ENCODE peak calls at places on chromosome 17, in six cellular contexts. F is GM12878, C is H1, Z is HCT116, S is K562, D is HepG2. R is an unnamed sample. For H3K4me1, the result is how much of the 10 kb centered on the place peaks cover.

GRCh38 chr17:16877102-16877501 is 94.8 kb downstream of the TNFRSF13B start:
- DNase-seq in F (no peak), C (no peak), Z (no peak), S (no peak), D (no peak), R (no peak)

GRCh38 chr17:16363749-16364536 is 10.7 kb upstream of the CENPV start:
- DNase-seq in F (peak), C (no peak), Z (peak), S (peak), D (peak), R (peak)

GRCh38 chr17:10210151-10210574 is 11.8 kb upstream of the GAS7 start:
- DNase-seq in F (no peak), C (peak), Z (no peak), S (no peak), D (no peak), R (no peak)

GRCh38 chr17:48628641-48629410 is 2.7 kb upstream of the HOXB9 start:
- DNase-seq in F (no peak), C (no peak), Z (no peak), S (no peak), D (no peak), R (no peak)

GRCh38 chr17:55086635-55087058 is 118.1 kb downstream of the STXBP4 start:
- DNase-seq in F (no peak), C (no peak), Z (peak), S (peak), D (no peak), R (no peak)

GRCh38 chr17:16977932-16978331 is 6.0 kb upstream of the TNFRSF13B start:
- DNase-seq in F (no peak), C (no peak), Z (no peak), S (no peak), D (no peak), R (no peak)

GRCh38 chr17:72699566-72699965 is 392.9 kb downstream of the SLC39A11 start:
- DNase-seq in F (no peak), C (no peak), Z (no peak), S (no peak), D (no peak), R (no peak)

GRCh38 chr17:16872836-16873653 is 98.9 kb downstream of the TNFRSF13B start:
- DNase-seq in F (no peak), C (no peak), Z (peak), S (peak), D (no peak), R (peak)

GRCh38 chr17:75490173-75490743 is 25.1 kb downstream of the CASKIN2 start:
- DNase-seq in F (no peak), C (no peak), Z (no peak), S (no peak), D (no peak), R (peak)

GRCh38 chr17:70848785-70849184 is 679.5 kb downstream of the KCNJ2 start:
- DNase-seq in F (no peak), C (no peak), Z (no peak), S (no peak), D (no peak), R (no peak)

GRCh38 chr17:73620414-73620813 is 23.8 kb downstream of the SDK2 start:
- DNase-seq in F (no peak), C (no peak), Z (no peak), S (no peak), D (no peak), R (no peak)

GRCh38 chr17:59769891-59770290 is 62.4 kb downstream of the VMP1 start:
- DNase-seq in F (no peak), C (no peak), Z (no peak), S (no peak), D (no peak), R (no peak)

GRCh38 chr17:44952946-44953475 is 5.4 kb upstream of the KIF18B start:
- DNase-seq in F (no peak), C (no peak), Z (no peak), S (no peak), D (no peak), R (no peak)

GRCh38 chr17:1645207-1646171 is at the start of gene SCARF1:
- DNase-seq in F (no peak), C (no peak), Z (no peak), S (no peak), D (no peak), R (no peak)

GRCh38 chr17:74344658-74345057 is 17.0 kb downstream of the BTBD17 start:
- DNase-seq in F (no peak), C (no peak), Z (no peak), S (no peak), D (no peak), R (no peak)

GRCh38 chr17:82332669-82333278 is 792 bp downstream of the SECTM1 start:
- DNase-seq in F (no peak), C (no peak), Z (peak), S (peak), D (no peak), R (peak)

GRCh38 chr17:54452666-54453348 is 447.8 kb upstream of the TOM1L1 start:
- DNase-seq in F (no peak), C (no peak), Z (no peak), S (no peak), D (no peak), R (no peak)

GRCh38 chr17:5024604-5025003 is 10.6 kb downstream of the SLC52A1 start:
- DNase-seq in F (no peak), C (no peak), Z (no peak), S (no peak), D (no peak), R (no peak)

GRCh38 chr17:7445011-7445927 is at the start of gene CHRNB1:
- DNase-seq in F (no peak), C (peak), Z (peak), S (peak), D (peak), R (peak)

GRCh38 chr17:69060835-69061234 is at the start of gene ABCA9:
- DNase-seq in F (no peak), C (no peak), Z (no peak), S (no peak), D (no peak), R (no peak)

GRCh38 chr17:16463341-16464000 is 28.5 kb downstream of the LRRC75A start:
- DNase-seq in F (no peak), C (no peak), Z (no peak), S (no peak), D (no peak), R (peak)

GRCh38 chr17:79331492-79331891 is 256.9 kb downstream of the ENGASE start:
- DNase-seq in F (no peak), C (no peak), Z (no peak), S (no peak), D (no peak), R (no peak)

GRCh38 chr17:65918921-65919546 is 272.9 kb downstream of the CEP112 start:
- DNase-seq in F (no peak), C (no peak), Z (no peak), S (no peak), D (peak), R (no peak)

GRCh38 chr17:72618018-72618509 is 474.4 kb downstream of the SLC39A11 start:
- DNase-seq in F (no peak), C (no peak), Z (peak), S (no peak), D (peak), R (peak)

GRCh38 chr17:83179378-83179777 is 100.0 kb downstream of the METRNL start:
- DNase-seq in F (no peak), C (no peak), Z (no peak), S (no peak), D (no peak), R (no peak)

GRCh38 chr17:265726-266125 is 84.3 kb upstream of the DOC2B start:
- DNase-seq in F (no peak), C (no peak), Z (no peak), S (no peak), D (no peak), R (no peak)

GRCh38 chr17:28763804-28764266 is 20.0 kb downstream of the TRAF4 start:
- DNase-seq in F (no peak), C (no peak), Z (peak), S (peak), D (peak), R (peak)

GRCh38 chr17:28925912-28926365 is 23.1 kb upstream of the DHRS13 start:
- DNase-seq in F (peak), C (no peak), Z (no peak), S (no peak), D (no peak), R (no peak)

GRCh38 chr17:73101031-73101430 is 8.5 kb upstream of the SLC39A11 start:
- DNase-seq in F (no peak), C (no peak), Z (no peak), S (no peak), D (no peak), R (no peak)

GRCh38 chr17:18992454-18993130 is 12.0 kb downstream of the FAM83G start:
- DNase-seq in F (peak), C (no peak), Z (no peak), S (no peak), D (no peak), R (no peak)

GRCh38 chr17:7883781-7884386 is 4.7 kb upstream of the CHD3 start:
- DNase-seq in F (no peak), C (no peak), Z (no peak), S (peak), D (no peak), R (peak)

GRCh38 chr17:37833237-37833859 is 88.5 kb upstream of the HNF1B start:
- DNase-seq in F (peak), C (no peak), Z (no peak), S (no peak), D (no peak), R (no peak)

GRCh38 chr17:10513284-10514067 is 4.9 kb downstream of the MYH1 start:
- DNase-seq in F (no peak), C (no peak), Z (no peak), S (no peak), D (no peak), R (no peak)

GRCh38 chr17:11900103-11900502 is 97.2 kb downstream of the ZNF18 start:
- DNase-seq in F (no peak), C (no peak), Z (no peak), S (no peak), D (no peak), R (no peak)

GRCh38 chr17:8887834-8888703 is 20.6 kb upstream of the PIK3R6 start:
- DNase-seq in F (no peak), C (no peak), Z (no peak), S (peak), D (peak), R (peak)

GRCh38 chr17:67157732-67158639 is 87.0 kb downstream of the HELZ start:
- DNase-seq in F (peak), C (no peak), Z (peak), S (peak), D (peak), R (peak)

GRCh38 chr17:14336418-14336817 is 35.5 kb downstream of the HS3ST3B1 start:
- DNase-seq in F (no peak), C (no peak), Z (no peak), S (no peak), D (no peak), R (no peak)

GRCh38 chr17:14340968-14341412 is 40.1 kb downstream of the HS3ST3B1 start:
- DNase-seq in F (no peak), C (no peak), Z (no peak), S (no peak), D (no peak), R (no peak)

GRCh38 chr17:14334919-14335318 is 34.0 kb downstream of the HS3ST3B1 start:
- DNase-seq in F (no peak), C (no peak), Z (no peak), S (peak), D (no peak), R (no peak)

GRCh38 chr17:14334261-14334860 is 33.5 kb downstream of the HS3ST3B1 start:
- DNase-seq in F (no peak), C (no peak), Z (no peak), S (no peak), D (no peak), R (no peak)

GRCh38 chr17:14337596-14338079 is 36.8 kb downstream of the HS3ST3B1 start:
- DNase-seq in F (no peak), C (no peak), Z (no peak), S (no peak), D (no peak), R (no peak)
- TF ChIP-seq YY1 in F (no peak), C (no peak), Z (no peak), S (no peak), D (no peak), R (no peak)

DNA sequence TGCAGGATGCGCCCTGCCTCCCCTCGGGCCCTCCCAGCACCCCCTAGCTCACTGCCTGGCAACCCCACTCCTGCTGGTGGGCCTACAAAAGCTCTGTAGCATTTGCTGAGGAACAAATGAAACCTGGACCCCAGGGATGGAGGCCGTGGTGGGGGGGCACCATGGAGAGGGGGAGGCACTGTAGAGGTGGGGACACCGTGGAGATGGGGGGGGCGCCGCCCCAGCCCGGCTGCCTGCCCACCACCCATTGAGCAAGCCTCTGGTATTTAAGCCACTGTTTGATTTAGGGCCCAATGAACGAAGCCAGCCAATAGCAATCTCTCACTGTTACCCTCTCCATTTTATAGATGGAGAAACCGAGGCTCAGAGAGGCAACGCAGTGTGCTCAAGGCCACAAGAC is 13.1 kb upstream of the SLC38A10 start:
- DNase-seq in F (no peak), C (no peak), Z (no peak), S (no peak), D (no peak), R (no peak)
- H3K4me1 ChIP-seq in F (under half), C (under half), Z (under half), S (half or more), D (half or more), R (under half)

DNA sequence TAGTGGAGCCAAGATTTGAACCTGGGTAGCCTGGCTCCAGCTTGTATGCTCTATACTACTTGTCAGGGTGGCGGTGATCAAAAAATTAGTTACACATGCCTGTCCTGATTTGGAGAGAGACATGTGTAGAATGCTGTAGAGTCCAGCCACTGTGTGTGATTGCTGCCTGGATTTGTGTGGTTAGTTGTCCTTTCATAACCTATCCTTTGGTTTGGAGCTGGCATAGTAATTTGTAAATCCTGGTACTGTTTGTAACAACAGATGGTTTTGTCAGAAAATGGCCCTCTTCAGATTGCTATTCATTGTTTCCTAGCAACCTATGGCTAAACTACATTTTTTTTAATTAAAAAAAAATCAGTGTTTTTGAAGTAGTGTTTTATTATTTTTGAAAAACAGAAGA is 30.5 kb downstream of the ETV4 start:
- DNase-seq in F (no peak), C (no peak), Z (no peak), S (no peak), D (no peak), R (no peak)
- TF ChIP-seq POLR2AphosphoS5 in F (no peak), C (no peak), Z (no peak), S (no peak), D (no peak), R (no peak)

GRCh38 chr17:39139137-39139516 is 12.3 kb downstream of the PLXDC1 start:
- DNase-seq in F (no peak), C (no peak), Z (no peak), S (no peak), D (no peak), R (no peak)
- TF ChIP-seq YY1 in F (no peak), C (no peak), Z (no peak), S (no peak), D (no peak), R (no peak)

DNA sequence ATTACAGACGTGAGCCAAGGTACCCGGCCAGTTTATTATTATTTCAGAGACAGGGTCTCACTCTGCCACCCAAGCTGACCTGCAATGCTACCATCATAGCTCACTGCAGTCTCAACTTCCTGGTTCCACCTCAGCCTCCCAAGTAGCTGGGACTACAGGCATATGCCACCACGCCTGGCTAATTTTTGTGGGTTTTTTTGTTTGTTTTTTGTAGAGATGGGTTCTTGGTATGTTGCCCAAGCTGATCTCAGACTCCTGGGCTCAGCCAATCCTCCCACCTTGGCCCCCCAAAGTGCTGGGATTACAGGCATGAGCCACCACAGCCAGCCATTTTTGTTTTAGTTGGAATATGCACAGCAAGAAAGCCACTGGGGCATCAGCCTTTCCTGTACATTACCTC is 115.7 kb downstream of the MRM1 start:
- DNase-seq in F (no peak), C (no peak), Z (no peak), S (no peak), D (no peak), R (no peak)
- H3K4me1 ChIP-seq in F (under half), C (under half), Z (under half), S (under half), D (under half), R (under half)

R was measured in SK-N-SH.